ENCODE peak calls at places on chromosomes 7 and 10, in six cellular contexts. I is endothelial cell of umbilical vein, T is stomach, B is breast epithelium, Z is SK-N-SH, R is Panc1. X is an unnamed sample.

GRCh38 chr10:75508239-75508813 is 76.9 kb downstream of the LRMDA start:
- DNase-seq in B (no peak), Z (peak), I (peak), R (no peak), T (no peak), X (no peak)

GRCh38 chr10:96017227-96017687 is 26.1 kb upstream of the CCNJ start:
- DNase-seq in Z (peak), T (no peak), R (peak), I (peak), B (no peak), X (no peak)

GRCh38 chr10:78218833-78219490 is 185.3 kb downstream of the RPS24 start:
- DNase-seq in T (no peak), R (no peak), Z (no peak), I (no peak), B (no peak), X (no peak)

GRCh38 chr7:372939-373791 is 83.2 kb downstream of the FOXL3 start:
- DNase-seq in B (peak), R (no peak), I (no peak), T (peak), Z (peak), X (peak)

GRCh38 chr7:47580811-47581331 is 1.0 kb downstream of the TNS3 start:
- DNase-seq in B (no peak), T (no peak), R (no peak), I (no peak), Z (no peak), X (no peak)

GRCh38 chr7:108196004-108196403 is 65.8 kb upstream of the LAMB4 start:
- DNase-seq in B (no peak), I (peak), T (no peak), R (no peak), Z (no peak), X (no peak)

GRCh38 chr10:42973870-42974692 is 102.8 kb upstream of the RET start:
- DNase-seq in R (no peak), I (no peak), T (no peak), Z (no peak), B (no peak), X (peak)

GRCh38 chr10:98186681-98187080 is 52.2 kb downstream of the R3HCC1L start:
- DNase-seq in T (no peak), Z (no peak), B (no peak), R (no peak), I (no peak), X (no peak)

GRCh38 chr7:45894665-45895062 is 6.4 kb downstream of the IGFBP1 start:
- DNase-seq in I (no peak), T (no peak), B (no peak), R (no peak), Z (no peak), X (no peak)

GRCh38 chr7:12066004-12066403 is 145.1 kb upstream of the TMEM106B start:
- DNase-seq in Z (no peak), B (no peak), T (no peak), I (no peak), R (peak), X (no peak)

GRCh38 chr7:12107841-12108249 is 103.2 kb upstream of the TMEM106B start:
- DNase-seq in I (no peak), B (no peak), R (no peak), T (no peak), Z (no peak), X (no peak)

GRCh38 chr7:128122577-128123290 is 91.5 kb upstream of the LRRC4 start:
- DNase-seq in T (no peak), I (no peak), Z (no peak), R (no peak), B (no peak), X (peak)

GRCh38 chr10:101817542-101818118 is 614 bp downstream of the OGA start:
- DNase-seq in R (no peak), I (peak), Z (peak), B (peak), T (peak), X (peak)
- TF ChIP-seq POLR2AphosphoS5 in R (peak), I (peak), Z (peak), B (peak), T (no peak), X (no peak)

GRCh38 chr10:102408728-102409603 is 9.6 kb downstream of the PSD start:
- DNase-seq in I (no peak), R (no peak), Z (peak), T (no peak), B (no peak), X (peak)
- TF ChIP-seq POLR2AphosphoS5 in I (no peak), R (no peak), Z (no peak), T (peak), B (no peak), X (no peak)

GRCh38 chr7:26195182-26195581 is 5.4 kb downstream of the HNRNPA2B1 start:
- DNase-seq in B (no peak), I (no peak), Z (no peak), R (no peak), T (no peak), X (no peak)

GRCh38 chr7:26198133-26198780 is 2.3 kb downstream of the HNRNPA2B1 start:
- DNase-seq in B (no peak), I (peak), R (no peak), T (no peak), Z (no peak), X (no peak)

GRCh38 chr7:26195867-26196266 is 4.7 kb downstream of the HNRNPA2B1 start:
- DNase-seq in R (no peak), T (no peak), Z (no peak), B (no peak), I (no peak), X (no peak)

GRCh38 chr7:26197153-26198115 is 3.1 kb downstream of the HNRNPA2B1 start:
- DNase-seq in R (no peak), T (no peak), I (no peak), B (no peak), Z (no peak), X (no peak)

GRCh38 chr7:26196305-26196704 is 4.2 kb downstream of the HNRNPA2B1 start:
- DNase-seq in I (no peak), R (no peak), Z (no peak), T (no peak), B (no peak), X (no peak)
- TF ChIP-seq POLR2AphosphoS5 in I (no peak), R (no peak), Z (no peak), T (no peak), B (no peak), X (peak)

DNA sequence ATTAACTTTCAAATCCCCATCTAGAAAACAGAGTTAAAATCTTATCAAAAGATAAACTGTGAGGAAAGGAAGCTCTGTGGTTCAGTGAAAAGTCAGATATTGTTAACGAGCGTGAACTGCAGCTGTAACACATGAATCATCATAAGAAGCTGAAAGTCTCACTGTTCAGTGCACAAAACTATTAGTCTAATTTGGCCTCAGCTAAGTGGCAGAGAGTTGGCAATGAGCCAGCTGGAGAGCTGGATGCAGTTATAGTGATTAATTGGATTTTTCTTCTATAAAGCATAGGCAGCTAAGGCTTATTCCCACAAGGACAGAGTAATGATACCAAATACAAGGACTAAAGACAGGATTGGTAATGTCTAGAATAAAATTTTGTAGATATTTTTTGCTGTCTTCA is 101.1 kb upstream of the ABCB5 start:
- DNase-seq in B (no peak), R (no peak), I (peak), Z (peak), T (peak), X (no peak)
- TF ChIP-seq POLR2AphosphoS5 in B (no peak), R (no peak), I (peak), Z (peak), T (no peak), X (no peak)

GRCh38 chr7:134963031-134963430 is 23.3 kb upstream of the AGBL3 start:
- DNase-seq in I (no peak), Z (no peak), B (no peak), R (no peak), T (no peak), X (no peak)

GRCh38 chr7:134962270-134962669 is 24.0 kb upstream of the AGBL3 start:
- DNase-seq in I (no peak), B (no peak), T (no peak), R (no peak), Z (no peak), X (no peak)

DNA sequence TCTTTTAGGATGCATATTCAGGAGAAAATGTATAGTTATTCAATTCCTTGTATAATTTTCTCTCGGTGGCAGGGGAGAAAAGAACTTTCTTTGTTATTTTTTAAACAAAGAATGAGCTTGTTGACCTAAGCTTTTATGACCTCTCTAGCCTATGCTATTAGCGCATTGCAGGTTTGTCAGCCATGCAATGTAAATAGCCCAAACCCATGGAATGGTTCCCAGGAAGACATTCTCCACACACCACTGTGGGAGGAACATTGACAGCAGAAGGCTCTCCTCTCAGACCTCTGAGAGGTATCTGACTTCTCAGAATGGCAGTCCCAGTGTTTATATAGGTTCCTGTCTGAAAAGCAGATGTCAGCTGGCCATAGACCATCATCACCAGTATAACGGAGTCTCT is 19.6 kb upstream of the AGBL3 start:
- DNase-seq in B (no peak), T (no peak), I (no peak), Z (no peak), R (no peak), X (no peak)
- TF ChIP-seq POLR2AphosphoS5 in B (no peak), T (no peak), I (no peak), Z (peak), R (no peak), X (no peak)

GRCh38 chr7:25952277-25953057 is 199.5 kb upstream of the NFE2L3 start:
- DNase-seq in T (no peak), B (no peak), I (no peak), R (no peak), Z (no peak), X (no peak)

GRCh38 chr7:25950488-25951413 is 201.2 kb upstream of the NFE2L3 start:
- DNase-seq in I (peak), Z (peak), R (no peak), B (peak), T (peak), X (peak)

GRCh38 chr7:25949672-25950487 is 202.1 kb upstream of the NFE2L3 start:
- DNase-seq in B (no peak), R (no peak), Z (no peak), I (no peak), T (peak), X (no peak)

GRCh38 chr7:25953859-25954258 is 198.1 kb upstream of the NFE2L3 start:
- DNase-seq in B (no peak), Z (no peak), T (no peak), R (no peak), I (no peak), X (no peak)

DNA sequence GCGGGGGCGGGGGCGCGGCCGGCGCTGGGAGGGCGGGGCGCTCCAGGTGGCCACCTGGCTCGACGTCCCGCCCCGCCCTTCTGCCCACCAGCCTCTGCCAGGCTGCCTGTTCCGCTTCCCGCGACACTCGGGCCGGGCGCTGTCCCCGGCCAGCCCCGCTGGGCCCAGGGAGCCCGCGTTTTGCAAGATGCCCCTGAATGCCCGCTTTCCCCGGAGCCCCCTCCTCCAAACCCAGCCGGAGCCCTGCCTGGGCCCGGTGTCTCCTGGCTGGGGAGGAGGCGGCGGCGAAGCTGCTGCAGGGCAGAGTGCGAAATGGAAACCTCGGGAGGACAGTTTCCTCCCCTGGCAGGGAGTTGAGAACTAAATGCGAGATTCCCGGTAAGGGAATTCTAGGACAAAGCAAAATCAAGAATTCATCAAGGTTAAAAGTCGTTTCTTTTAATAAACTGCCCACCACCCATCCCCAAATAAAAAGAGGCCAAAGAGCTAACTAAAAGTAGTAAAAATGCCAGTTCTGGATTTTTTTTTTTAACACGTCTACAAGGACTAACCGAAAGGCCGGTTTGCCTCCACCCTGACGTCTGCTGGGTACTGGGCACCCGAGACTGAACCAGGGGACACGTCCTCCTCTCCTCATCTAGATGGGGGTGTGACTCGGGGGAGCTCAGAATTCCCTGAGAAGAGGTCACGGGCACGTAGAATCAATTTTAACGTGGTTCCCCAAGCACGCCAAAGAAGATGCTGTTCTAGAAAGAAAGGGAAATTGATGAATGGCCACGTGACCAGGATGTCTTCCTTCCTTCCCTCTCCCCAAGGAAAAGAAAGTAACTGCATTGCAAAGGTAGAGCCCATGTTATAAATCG is 200.4 kb upstream of the NFE2L3 start:
- DNase-seq in I (no peak), T (no peak), R (no peak), B (no peak), Z (peak), X (no peak)
- TF ChIP-seq POLR2AphosphoS5 in I (no peak), T (no peak), R (no peak), B (peak), Z (no peak), X (peak)

DNA sequence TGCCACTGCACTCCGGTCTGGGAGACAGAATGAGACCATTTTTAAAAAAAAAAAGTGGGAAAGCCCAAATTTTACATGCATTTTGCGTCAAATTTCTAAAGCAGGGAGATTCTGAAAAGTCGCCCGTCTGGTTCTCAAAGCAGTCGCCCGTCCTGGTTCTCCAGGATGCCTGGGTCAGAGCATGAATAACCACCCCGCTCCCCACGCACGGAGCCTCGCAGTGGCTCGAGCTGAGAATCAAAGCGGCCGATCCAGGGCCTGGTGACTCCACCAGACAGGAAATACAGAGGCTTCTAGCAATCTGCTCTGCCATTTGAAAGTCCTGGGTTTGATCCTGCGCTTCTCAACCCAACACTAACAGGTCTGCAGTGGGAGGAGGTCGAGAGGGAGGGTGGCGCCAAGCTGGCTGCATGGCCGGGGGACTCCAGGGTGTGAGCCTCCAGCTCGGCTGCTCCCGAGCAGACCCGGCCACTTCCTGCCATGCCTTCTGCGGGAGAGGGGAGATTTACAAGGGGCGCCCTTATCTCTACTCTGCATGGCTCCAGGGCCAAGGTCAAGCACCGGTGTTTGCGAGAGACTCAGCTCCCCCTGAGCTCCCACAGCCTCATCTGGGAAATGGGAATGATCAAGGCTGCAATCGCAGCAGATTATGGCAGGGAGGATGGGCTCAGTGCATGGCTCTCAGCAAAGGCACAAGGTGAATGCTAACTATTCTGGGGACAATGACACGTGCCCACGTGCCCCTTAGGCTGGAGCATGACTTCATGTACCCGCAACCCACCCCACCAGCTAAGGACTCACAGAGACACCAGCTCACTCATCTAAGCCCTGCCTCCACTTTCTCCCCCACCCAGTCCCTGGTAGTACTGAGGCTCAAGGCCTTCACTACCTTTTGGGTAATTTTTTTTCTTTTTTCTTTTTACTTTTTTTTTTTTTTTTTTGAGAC is 73.8 kb upstream of the TNRC18 start:
- DNase-seq in T (no peak), Z (peak), B (no peak), R (no peak), I (no peak), X (no peak)
- TF ChIP-seq POLR2AphosphoS5 in T (no peak), Z (no peak), B (no peak), R (no peak), I (no peak), X (no peak)

GRCh38 chr10:123884351-123884906 is 7.2 kb downstream of the CPXM2 start:
- DNase-seq in Z (no peak), R (no peak), B (no peak), I (no peak), T (no peak), X (no peak)

GRCh38 chr10:123886292-123886691 is 5.3 kb downstream of the CPXM2 start:
- DNase-seq in Z (no peak), I (no peak), B (no peak), T (no peak), R (no peak), X (no peak)

GRCh38 chr10:123883921-123884320 is 7.7 kb downstream of the CPXM2 start:
- DNase-seq in R (no peak), T (no peak), B (no peak), I (no peak), Z (no peak), X (no peak)

GRCh38 chr10:123884907-123885381 is 6.7 kb downstream of the CPXM2 start:
- DNase-seq in Z (no peak), B (no peak), I (no peak), T (no peak), R (no peak), X (no peak)

GRCh38 chr10:123885406-123886164 is 6.0 kb downstream of the CPXM2 start:
- DNase-seq in Z (no peak), I (no peak), T (peak), R (no peak), B (no peak), X (no peak)
- TF ChIP-seq POLR2AphosphoS5 in Z (no peak), I (no peak), T (peak), R (no peak), B (no peak), X (no peak)

GRCh38 chr10:71773221-71773971 is at the start of gene VSIR:
- DNase-seq in R (peak), I (peak), T (peak), B (peak), Z (peak), X (peak)
- TF ChIP-seq POLR2AphosphoS5 in R (no peak), I (peak), T (peak), B (peak), Z (no peak), X (peak)